ENCODE peak calls at places on chromosomes 13 and 19, in four cellular contexts. K, N, J and X are unnamed samples.

GRCh38 chr19:1065606-1066109 is 1.3 kb upstream of the ARHGAP45 start:
- DNase-seq in K (no peak), N (no peak), J (no peak), X (no peak)

GRCh38 chr13:82275644-82276043 is 1606.6 kb downstream of the SLITRK1 start:
- DNase-seq in K (no peak), N (no peak), J (no peak), X (no peak)

GRCh38 chr13:113507564-113508210 is 17.2 kb upstream of the DCUN1D2 start:
- DNase-seq in K (no peak), N (no peak), J (no peak), X (no peak)

GRCh38 chr19:7534531-7534980 is 961 bp upstream of the PNPLA6 start:
- DNase-seq in K (peak), N (no peak), J (peak), X (peak)

GRCh38 chr13:22961835-22962537 is 218.8 kb upstream of the SGCG start:
- DNase-seq in K (no peak), N (no peak), J (no peak), X (no peak)

GRCh38 chr19:42048992-42049391 is 21.0 kb downstream of the GRIK5 start:
- DNase-seq in K (no peak), N (no peak), J (no peak), X (no peak)

GRCh38 chr19:16121967-16122366 is 10.3 kb downstream of the RAB8A start:
- DNase-seq in K (no peak), N (no peak), J (no peak), X (no peak)

GRCh38 chr13:29359181-29359580 is 236.3 kb downstream of the SLC7A1 start:
- DNase-seq in K (no peak), N (no peak), J (no peak), X (no peak)

GRCh38 chr13:93561553-93561952 is 334.9 kb downstream of the GPC6 start:
- DNase-seq in K (no peak), N (no peak), J (no peak), X (no peak)

GRCh38 chr19:5138606-5139594 is 170.0 kb downstream of the KDM4B start:
- DNase-seq in K (no peak), N (peak), J (peak), X (no peak)

GRCh38 chr19:30371157-30371845 is 883 bp upstream of the ZNF536 start:
- DNase-seq in K (no peak), N (no peak), J (no peak), X (no peak)

GRCh38 chr19:44663996-44664395 is 7.3 kb upstream of the CEACAM19 start:
- DNase-seq in K (no peak), N (no peak), J (no peak), X (no peak)

GRCh38 chr13:41064493-41064892 is 3.2 kb downstream of the WBP4 start:
- DNase-seq in K (no peak), N (no peak), J (no peak), X (no peak)

GRCh38 chr19:38741670-38742069 is 2.6 kb downstream of the CAPN12 start:
- DNase-seq in K (no peak), N (no peak), J (no peak), X (no peak)

GRCh38 chr13:112776354-112776753 is 86.5 kb downstream of the ATP11A start:
- DNase-seq in K (no peak), N (no peak), J (no peak), X (no peak)

GRCh38 chr13:90723381-90723780 is 624.1 kb upstream of the MIR17HG start:
- DNase-seq in K (no peak), N (no peak), J (no peak), X (no peak)

GRCh38 chr13:74158028-74158427 is 23.8 kb upstream of the KLF12 start:
- DNase-seq in K (no peak), N (no peak), J (no peak), X (no peak)

GRCh38 chr13:112849500-112849899 is 119.5 kb upstream of the MCF2L start:
- DNase-seq in K (peak), N (no peak), J (no peak), X (no peak)

GRCh38 chr13:35484384-35484783 is 7.9 kb upstream of the MAB21L1 start:
- DNase-seq in K (no peak), N (no peak), J (no peak), X (no peak)

GRCh38 chr19:15869873-15870272 is 28.0 kb downstream of the CYP4F2 start:
- DNase-seq in K (no peak), N (no peak), J (no peak), X (no peak)

GRCh38 chr19:784541-784940 is 12.7 kb upstream of the PTBP1 start:
- DNase-seq in K (no peak), N (no peak), J (no peak), X (no peak)

GRCh38 chr19:35276706-35277281 is 5.5 kb upstream of the HAMP start:
- DNase-seq in K (no peak), N (no peak), J (no peak), X (no peak)

GRCh38 chr13:83883061-83883523 is 818 bp upstream of the SLITRK1 start:
- DNase-seq in K (no peak), N (no peak), J (no peak), X (no peak)

GRCh38 chr13:36515466-36515865 is 83.2 kb downstream of the CCNA1 start:
- DNase-seq in K (no peak), N (no peak), J (no peak), X (no peak)

GRCh38 chr13:29524176-29524575 is 71.3 kb downstream of the SLC7A1 start:
- DNase-seq in K (no peak), N (no peak), J (no peak), X (no peak)

GRCh38 chr13:37495046-37495445 is 103.5 kb downstream of the POSTN start:
- DNase-seq in K (no peak), N (no peak), J (no peak), X (no peak)

GRCh38 chr13:44439615-44440014 is 66.0 kb downstream of the SERP2 start:
- DNase-seq in K (no peak), N (no peak), J (no peak), X (no peak)

GRCh38 chr19:48966541-48967345 is 1.6 kb downstream of the FTL start:
- DNase-seq in K (no peak), N (no peak), J (no peak), X (no peak)

GRCh38 chr13:46160474-46161066 is 21.4 kb downstream of the LCP1 start:
- DNase-seq in K (peak), N (no peak), J (peak), X (no peak)

GRCh38 chr13:85597790-85598500 is 201.3 kb downstream of the SLITRK6 start:
- DNase-seq in K (no peak), N (no peak), J (no peak), X (no peak)

GRCh38 chr19:11504502-11505031 is 1.1 kb downstream of the ZNF653 start:
- DNase-seq in K (no peak), N (no peak), J (no peak), X (no peak)
- TF ChIP-seq ESRRA in K (no peak), N (no peak), J (no peak), X (no peak)

GRCh38 chr19:2887391-2887914 is 13.3 kb upstream of the ZNF57 start:
- DNase-seq in K (peak), N (no peak), J (peak), X (no peak)
- TF ChIP-seq CBFB in K (no peak), N (no peak), J (no peak), X (no peak)

GRCh38 chr13:26342898-26343297 is 89.0 kb downstream of the CDK8 start:
- DNase-seq in K (no peak), N (no peak), J (no peak), X (no peak)

GRCh38 chr13:26335158-26335557 is 81.2 kb downstream of the CDK8 start:
- DNase-seq in K (no peak), N (no peak), J (no peak), X (no peak)

GRCh38 chr13:26344980-26345379 is 91.1 kb downstream of the CDK8 start:
- DNase-seq in K (no peak), N (no peak), J (no peak), X (no peak)

GRCh38 chr13:26343816-26344215 is 89.9 kb downstream of the CDK8 start:
- DNase-seq in K (no peak), N (no peak), J (no peak), X (no peak)

DNA sequence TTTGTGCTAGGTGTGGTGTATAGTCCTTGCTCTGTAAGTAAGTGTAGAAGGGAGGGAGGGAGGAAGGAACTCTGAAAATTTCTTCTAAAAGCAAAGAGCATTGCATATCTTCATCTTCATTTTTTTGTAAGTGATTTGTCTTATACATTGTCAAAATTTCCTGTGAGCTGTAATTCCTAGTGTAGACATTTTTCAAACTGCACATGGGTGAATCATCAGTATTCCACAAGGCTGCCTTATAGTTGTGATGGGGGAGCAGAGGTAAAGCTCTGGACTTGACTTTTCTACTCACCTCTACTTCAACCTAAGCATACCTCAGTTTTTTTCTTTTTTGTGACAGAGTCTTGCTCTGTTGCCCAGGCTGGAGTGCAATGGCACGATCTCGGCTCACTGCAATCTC is 86.9 kb downstream of the CDK8 start:
- DNase-seq in K (no peak), N (no peak), J (no peak), X (no peak)
- TF ChIP-seq ESRRA in K (no peak), N (no peak), J (no peak), X (no peak)

GRCh38 chr13:110836600-110836903 is 78.3 kb downstream of the ANKRD10 start:
- DNase-seq in K (no peak), N (no peak), J (no peak), X (no peak)
- TF ChIP-seq CBFB in K (no peak), N (no peak), J (no peak), X (no peak)

DNA sequence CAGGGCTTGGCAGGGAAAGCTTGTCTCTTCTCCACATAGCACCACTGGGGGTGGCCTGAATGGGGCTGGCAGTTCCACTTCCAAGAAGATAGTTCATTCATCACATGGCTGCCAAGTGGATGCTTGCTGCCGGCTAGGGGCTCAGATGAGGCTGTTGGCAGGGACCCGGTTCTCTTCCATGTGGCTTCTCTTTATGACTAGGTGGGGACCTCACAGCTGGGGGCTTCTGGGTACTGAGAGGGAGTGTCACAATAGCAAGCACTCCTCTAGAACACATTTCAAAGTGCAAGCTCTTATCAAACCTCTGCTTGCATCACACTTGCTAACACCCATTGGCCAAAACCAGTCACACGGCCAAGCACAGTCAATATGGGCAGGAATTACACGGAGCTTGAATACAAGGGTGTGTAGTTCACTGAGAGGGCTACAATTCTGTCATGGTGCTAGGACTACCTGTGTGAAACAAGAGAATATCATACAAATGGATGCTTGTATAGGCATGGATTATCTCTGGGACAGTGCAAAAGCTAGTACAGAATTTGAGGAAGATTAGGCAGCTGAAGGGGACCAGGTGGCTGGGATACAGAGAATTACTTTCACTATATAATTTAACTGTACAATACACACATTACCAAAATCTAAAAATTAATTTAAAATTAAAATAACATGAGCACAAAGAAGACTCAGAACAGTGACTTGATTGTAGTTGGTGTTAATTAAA is 32.3 kb downstream of the ATP7B start:
- DNase-seq in K (peak), N (no peak), J (peak), X (no peak)
- TF ChIP-seq ESRRA in K (no peak), N (no peak), J (no peak), X (no peak)

DNA sequence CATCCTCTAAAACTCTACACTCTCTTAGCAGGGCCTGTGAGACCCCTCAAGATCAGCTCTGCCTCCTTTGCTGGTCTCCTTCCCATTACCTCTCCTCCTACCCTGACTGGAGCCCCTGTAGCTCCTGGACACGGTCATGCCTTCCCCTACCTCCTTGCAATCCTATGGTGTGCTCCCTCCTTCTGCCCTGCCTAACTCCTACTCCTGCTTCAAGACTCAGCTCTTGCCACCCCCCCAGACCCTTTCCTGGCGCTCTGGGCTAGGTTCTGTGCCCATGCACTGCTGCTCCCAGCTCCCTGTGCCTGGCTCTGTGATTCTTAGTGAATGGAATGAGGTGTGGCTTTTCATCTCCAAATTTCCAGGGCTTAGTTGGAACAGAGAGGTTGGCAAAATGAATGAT is 28.0 kb upstream of the TPTE2 start:
- DNase-seq in K (no peak), N (no peak), J (no peak), X (no peak)
- TF ChIP-seq CBFB in K (no peak), N (no peak), J (no peak), X (no peak)

GRCh38 chr13:108227651-108228272 is 9.6 kb downstream of the ABHD13 start:
- DNase-seq in K (peak), N (no peak), J (peak), X (no peak)
- TF ChIP-seq ESRRA in K (no peak), N (no peak), J (no peak), X (no peak)

GRCh38 chr13:27396252-27396846 is 28.1 kb upstream of the GTF3A start:
- DNase-seq in K (peak), N (no peak), J (no peak), X (no peak)
- TF ChIP-seq CBFB in K (no peak), N (no peak), J (no peak), X (no peak)